ENCODE peak calls at places on chromosomes 6 and 20, in six cellular contexts. One of them, this sample, is unnamed.

GRCh38 chr20:60261323-60261722 is 303.1 kb downstream of the CDH26 start:
- DNase-seq in IMR-90: no peak
- DNase-seq in mesenchymal stem cell: no peak
- DNase-seq in H1: no peak
- DNase-seq in H9: no peak
- DNase-seq in neuronal stem cell: no peak
- DNase-seq in this sample: no peak

GRCh38 chr20:50303573-50304500 is 113.2 kb downstream of the CEBPB start:
- DNase-seq in H9: peak; percentile 20
- DNase-seq in IMR-90: peak; percentile 85
- DNase-seq in H1: no peak
- DNase-seq in neuronal stem cell: no peak
- DNase-seq in mesenchymal stem cell: peak; percentile 91
- DNase-seq in this sample: no peak

GRCh38 chr6:52994789-52995078 is 350 bp downstream of the GSTA4 start:
- DNase-seq in IMR-90: peak; percentile 8
- DNase-seq in neuronal stem cell: no peak
- DNase-seq in mesenchymal stem cell: no peak
- DNase-seq in H9: no peak
- DNase-seq in H1: no peak
- DNase-seq in this sample: no peak

GRCh38 chr20:49356676-49357075 is 78.8 kb upstream of the ZNFX1 start:
- DNase-seq in neuronal stem cell: no peak
- DNase-seq in H9: no peak
- DNase-seq in IMR-90: no peak
- DNase-seq in mesenchymal stem cell: no peak
- DNase-seq in H1: no peak
- DNase-seq in this sample: no peak

GRCh38 chr6:104829183-104829958 is 30.3 kb downstream of the HACE1 start:
- DNase-seq in neuronal stem cell: no peak
- DNase-seq in mesenchymal stem cell: no peak
- DNase-seq in H1: no peak
- DNase-seq in H9: no peak
- DNase-seq in IMR-90: no peak
- DNase-seq in this sample: no peak

GRCh38 chr20:6081236-6081635 is 27.4 kb upstream of the LRRN4 start:
- DNase-seq in H9: no peak
- DNase-seq in neuronal stem cell: no peak
- DNase-seq in H1: no peak
- DNase-seq in mesenchymal stem cell: peak; percentile 8
- DNase-seq in IMR-90: peak; percentile 52
- DNase-seq in this sample: no peak

GRCh38 chr20:24502184-24502583 is 32.8 kb downstream of the SYNDIG1 start:
- DNase-seq in H9: peak; percentile 10
- DNase-seq in IMR-90: peak; percentile 59
- DNase-seq in H1: peak; percentile 17
- DNase-seq in mesenchymal stem cell: peak; percentile 16
- DNase-seq in neuronal stem cell: no peak
- DNase-seq in this sample: no peak

GRCh38 chr6:96066376-96066775 is 50.6 kb downstream of the FUT9 start:
- DNase-seq in IMR-90: no peak
- DNase-seq in H1: no peak
- DNase-seq in mesenchymal stem cell: no peak
- DNase-seq in H9: no peak
- DNase-seq in neuronal stem cell: no peak
- DNase-seq in this sample: no peak

GRCh38 chr6:84842526-84843161 is 78.2 kb upstream of the TBX18 start:
- DNase-seq in IMR-90: no peak
- DNase-seq in H9: no peak
- DNase-seq in neuronal stem cell: no peak
- DNase-seq in mesenchymal stem cell: no peak
- DNase-seq in H1: no peak
- DNase-seq in this sample: no peak

GRCh38 chr6:108968325-108968724 is 120.1 kb downstream of the ARMC2 start:
- DNase-seq in neuronal stem cell: no peak
- DNase-seq in H9: peak; percentile 78
- DNase-seq in IMR-90: no peak
- DNase-seq in H1: no peak
- DNase-seq in mesenchymal stem cell: no peak
- DNase-seq in this sample: peak; percentile 57

GRCh38 chr6:148998704-148999103 is 251.9 kb downstream of the UST start:
- DNase-seq in mesenchymal stem cell: peak; percentile 30
- DNase-seq in H9: no peak
- DNase-seq in neuronal stem cell: no peak
- DNase-seq in H1: peak; percentile 20
- DNase-seq in IMR-90: no peak
- DNase-seq in this sample: no peak

GRCh38 chr20:33412484-33412838 is 11.1 kb upstream of the CDK5RAP1 start:
- DNase-seq in neuronal stem cell: no peak
- DNase-seq in mesenchymal stem cell: no peak
- DNase-seq in H1: no peak
- DNase-seq in H9: no peak
- DNase-seq in IMR-90: no peak
- DNase-seq in this sample: no peak

GRCh38 chr20:59159822-59160740 is 3.5 kb upstream of the ZNF831 start:
- DNase-seq in H1: no peak
- DNase-seq in IMR-90: no peak
- DNase-seq in mesenchymal stem cell: no peak
- DNase-seq in neuronal stem cell: no peak
- DNase-seq in H9: no peak
- DNase-seq in this sample: no peak

GRCh38 chr20:50313827-50314226 is 123.2 kb downstream of the CEBPB start:
- DNase-seq in mesenchymal stem cell: no peak
- DNase-seq in neuronal stem cell: no peak
- DNase-seq in H1: no peak
- DNase-seq in H9: no peak
- DNase-seq in IMR-90: no peak
- DNase-seq in this sample: no peak

GRCh38 chr6:35451354-35452185 is 568 bp upstream of the FANCE start:
- DNase-seq in neuronal stem cell: no peak
- DNase-seq in H1: no peak
- DNase-seq in IMR-90: no peak
- DNase-seq in mesenchymal stem cell: no peak
- DNase-seq in H9: no peak
- DNase-seq in this sample: no peak

GRCh38 chr6:133046576-133046975 is 194.6 kb upstream of the EYA4 start:
- DNase-seq in neuronal stem cell: no peak
- DNase-seq in H9: no peak
- DNase-seq in H1: no peak
- DNase-seq in mesenchymal stem cell: no peak
- DNase-seq in IMR-90: no peak
- DNase-seq in this sample: no peak

GRCh38 chr20:22341508-22341907 is 242.9 kb downstream of the FOXA2 start:
- DNase-seq in H9: no peak
- DNase-seq in mesenchymal stem cell: peak; percentile 21
- DNase-seq in neuronal stem cell: no peak
- DNase-seq in IMR-90: no peak
- DNase-seq in H1: no peak
- DNase-seq in this sample: no peak

GRCh38 chr6:112117554-112117953 is 30.2 kb downstream of the FAM229B start:
- DNase-seq in H1: no peak
- DNase-seq in mesenchymal stem cell: peak; percentile 24
- DNase-seq in H9: no peak
- DNase-seq in neuronal stem cell: no peak
- DNase-seq in IMR-90: peak; percentile 62
- DNase-seq in this sample: no peak

GRCh38 chr6:53792016-53792415 is 2.8 kb upstream of the LRRC1 start:
- DNase-seq in H1: no peak
- DNase-seq in mesenchymal stem cell: no peak
- DNase-seq in IMR-90: no peak
- DNase-seq in H9: no peak
- DNase-seq in neuronal stem cell: no peak
- DNase-seq in this sample: no peak

GRCh38 chr6:28734443-28734959 is 189.3 kb downstream of the TRIM27 start:
- DNase-seq in H1: no peak
- DNase-seq in IMR-90: no peak
- DNase-seq in H9: no peak
- DNase-seq in mesenchymal stem cell: no peak
- DNase-seq in neuronal stem cell: no peak
- DNase-seq in this sample: no peak

DNA sequence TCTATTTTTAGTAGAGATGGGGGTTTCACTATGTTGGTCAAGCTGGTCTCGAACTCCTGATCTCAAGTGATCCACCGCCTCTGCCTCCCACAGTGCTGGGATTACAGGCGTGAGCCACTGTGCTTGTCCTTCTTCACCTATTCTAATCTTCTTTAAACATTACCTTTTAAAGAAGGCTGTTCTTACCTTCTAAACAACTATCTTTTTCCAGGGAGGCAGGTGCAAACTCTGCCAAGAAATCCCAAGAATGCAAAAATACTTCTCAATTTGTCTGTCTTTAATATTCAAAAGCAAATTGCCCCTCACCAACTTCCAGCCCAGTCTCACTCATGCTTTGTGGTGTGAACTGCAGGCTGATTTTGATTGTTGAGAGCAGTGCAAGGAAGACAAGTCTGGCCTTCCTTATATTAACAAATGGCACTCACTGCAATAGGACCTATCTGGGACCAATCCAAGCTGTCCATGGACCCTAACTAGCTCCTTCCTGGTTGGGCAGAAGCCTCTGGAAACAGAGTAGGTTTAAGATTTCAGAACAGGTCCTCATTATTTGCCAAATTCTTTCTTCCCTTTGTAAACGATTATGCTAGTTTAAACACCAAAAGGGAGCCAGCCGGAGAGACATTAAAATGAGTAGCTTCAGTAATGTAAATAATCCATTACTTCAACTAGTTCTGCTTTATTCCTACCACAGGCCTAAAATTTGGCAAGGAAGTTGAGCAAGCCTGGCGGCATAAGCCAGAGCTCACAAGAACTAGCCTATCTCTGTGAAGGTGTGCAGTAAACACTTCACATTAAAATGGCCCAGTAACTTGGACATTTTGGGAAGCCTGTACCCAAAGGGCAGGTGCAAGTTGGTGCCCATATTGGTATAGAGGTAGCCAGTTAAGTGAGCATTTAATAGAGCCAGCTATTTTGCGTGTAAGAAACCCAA is 1.6 kb downstream of the SCAND1 start:
- DNase-seq in H9: no peak
- DNase-seq in mesenchymal stem cell: peak; percentile 58
- DNase-seq in H1: no peak
- DNase-seq in neuronal stem cell: no peak
- DNase-seq in IMR-90: peak; percentile 66
- DNase-seq in this sample: peak; percentile 41
- H3K23ac ChIP-seq in H9: no peak overlapping the region
- H3K23ac ChIP-seq in mesenchymal stem cell: no peak overlapping the region
- H3K23ac ChIP-seq in H1: no peak overlapping the region
- H3K23ac ChIP-seq in neuronal stem cell: no peak overlapping the region
- H3K23ac ChIP-seq in IMR-90: peak overlapping the region; percentile 43
- H3K23ac ChIP-seq in this sample: no peak overlapping the region

GRCh38 chr6:89944181-89944755 is 50.0 kb downstream of the GJA10 start:
- DNase-seq in H1: no peak
- DNase-seq in IMR-90: peak; percentile 25
- DNase-seq in mesenchymal stem cell: no peak
- DNase-seq in neuronal stem cell: no peak
- DNase-seq in H9: no peak
- DNase-seq in this sample: no peak
- H3K4me1 ChIP-seq in H1: no peaks in the 10 kb centered on the region
- H3K4me1 ChIP-seq in IMR-90: no peaks in the 10 kb centered on the region
- H3K4me1 ChIP-seq in mesenchymal stem cell: no peaks in the 10 kb centered on the region
- H3K4me1 ChIP-seq in neuronal stem cell: peaks cover 2% of the 10 kb centered on the region
- H3K4me1 ChIP-seq in H9: no peaks in the 10 kb centered on the region
- H3K4me1 ChIP-seq in this sample: no peaks in the 10 kb centered on the region

GRCh38 chr6:110628330-110628729 is 151.9 kb upstream of the SLC22A16 start:
- DNase-seq in IMR-90: peak; percentile 91
- DNase-seq in mesenchymal stem cell: peak; percentile 76
- DNase-seq in H9: no peak
- DNase-seq in neuronal stem cell: no peak
- DNase-seq in H1: no peak
- DNase-seq in this sample: no peak

GRCh38 chr6:110622912-110623578 is 146.6 kb upstream of the SLC22A16 start:
- DNase-seq in H1: no peak
- DNase-seq in IMR-90: no peak
- DNase-seq in H9: no peak
- DNase-seq in neuronal stem cell: no peak
- DNase-seq in mesenchymal stem cell: no peak
- DNase-seq in this sample: no peak

GRCh38 chr6:110629153-110629552 is 152.7 kb upstream of the SLC22A16 start:
- DNase-seq in H1: no peak
- DNase-seq in IMR-90: no peak
- DNase-seq in H9: no peak
- DNase-seq in mesenchymal stem cell: no peak
- DNase-seq in neuronal stem cell: no peak
- DNase-seq in this sample: no peak

GRCh38 chr6:110625883-110626282 is 149.5 kb upstream of the SLC22A16 start:
- DNase-seq in H1: no peak
- DNase-seq in IMR-90: peak; percentile 63
- DNase-seq in mesenchymal stem cell: peak; percentile 6
- DNase-seq in neuronal stem cell: no peak
- DNase-seq in H9: no peak
- DNase-seq in this sample: no peak

DNA sequence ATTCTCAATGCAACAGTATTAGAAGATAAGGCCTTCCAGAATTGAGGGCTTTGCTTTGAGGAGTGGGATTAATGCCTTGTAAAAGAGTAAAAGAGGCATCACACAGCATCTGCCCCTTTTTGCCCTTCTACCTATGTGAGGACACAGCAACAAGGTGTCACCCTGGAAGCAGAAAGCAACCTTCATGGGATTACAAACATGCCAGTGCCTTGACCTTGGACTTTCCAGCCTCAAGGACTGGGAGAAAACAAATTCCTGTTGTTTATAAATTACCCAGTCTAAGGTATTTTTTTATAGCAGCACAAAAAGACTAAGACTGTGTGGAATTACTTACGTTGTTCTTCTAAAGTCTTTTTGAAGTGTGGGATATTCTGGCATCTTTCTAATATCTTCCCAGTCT is 150.0 kb upstream of the SLC22A16 start:
- DNase-seq in IMR-90: no peak
- DNase-seq in H1: no peak
- DNase-seq in mesenchymal stem cell: no peak
- DNase-seq in H9: no peak
- DNase-seq in neuronal stem cell: no peak
- DNase-seq in this sample: no peak
- H3K23ac ChIP-seq in IMR-90: peak overlapping the region; percentile 39
- H3K23ac ChIP-seq in H1: no peak overlapping the region
- H3K23ac ChIP-seq in mesenchymal stem cell: no peak overlapping the region
- H3K23ac ChIP-seq in H9: no peak overlapping the region
- H3K23ac ChIP-seq in neuronal stem cell: no peak overlapping the region
- H3K23ac ChIP-seq in this sample: no peak overlapping the region

GRCh38 chr6:167795321-167795811 is 31.3 kb upstream of the AFDN start:
- DNase-seq in IMR-90: no peak
- DNase-seq in H9: no peak
- DNase-seq in H1: peak; percentile 43
- DNase-seq in mesenchymal stem cell: no peak
- DNase-seq in neuronal stem cell: no peak
- DNase-seq in this sample: no peak

GRCh38 chr6:167797871-167798265 is 28.8 kb upstream of the AFDN start:
- DNase-seq in neuronal stem cell: no peak
- DNase-seq in H9: no peak
- DNase-seq in IMR-90: no peak
- DNase-seq in H1: no peak
- DNase-seq in mesenchymal stem cell: no peak
- DNase-seq in this sample: no peak

GRCh38 chr6:167795874-167796667 is 30.6 kb upstream of the AFDN start:
- DNase-seq in IMR-90: no peak
- DNase-seq in neuronal stem cell: no peak
- DNase-seq in mesenchymal stem cell: no peak
- DNase-seq in H9: peak; percentile 70
- DNase-seq in H1: peak; percentile 60
- DNase-seq in this sample: no peak

GRCh38 chr6:167797079-167797870 is 29.4 kb upstream of the AFDN start:
- DNase-seq in H9: no peak
- DNase-seq in neuronal stem cell: no peak
- DNase-seq in H1: peak; percentile 47
- DNase-seq in mesenchymal stem cell: no peak
- DNase-seq in IMR-90: no peak
- DNase-seq in this sample: peak; percentile 64

GRCh38 chr6:167796668-167797031 is 30.1 kb upstream of the AFDN start:
- DNase-seq in H9: no peak
- DNase-seq in mesenchymal stem cell: no peak
- DNase-seq in neuronal stem cell: no peak
- DNase-seq in H1: no peak
- DNase-seq in IMR-90: no peak
- DNase-seq in this sample: no peak
- H3K4me1 ChIP-seq in H9: no peaks in the 10 kb centered on the region
- H3K4me1 ChIP-seq in mesenchymal stem cell: no peaks in the 10 kb centered on the region
- H3K4me1 ChIP-seq in neuronal stem cell: peaks cover 10% of the 10 kb centered on the region
- H3K4me1 ChIP-seq in H1: peaks cover 3% of the 10 kb centered on the region
- H3K4me1 ChIP-seq in IMR-90: no peaks in the 10 kb centered on the region
- H3K4me1 ChIP-seq in this sample: peaks cover 7% of the 10 kb centered on the region